ENCODE peak calls at places on chromosome 12, in eight cellular contexts. A is GM12878, F is GM23338, S is heart right ventricle, J is A673, N is left ventricle myocardium inferior, V is aorta, L is right atrium auricular region. W is an unnamed sample. For H3K4me1, the result is how much of the 10 kb centered on the place peaks cover.

GRCh38 chr12:107115119-107115518 is 21.8 kb upstream of the CRY1 start:
- DNase-seq in V (no peak), L (no peak), A (no peak), S (no peak), N (no peak), F (no peak), J (no peak), W (no peak)

GRCh38 chr12:2334291-2335088 is 281.7 kb downstream of the CACNA1C start:
- DNase-seq in N (no peak), S (no peak), F (no peak), J (peak), V (no peak), L (no peak), A (no peak), W (no peak)

GRCh38 chr12:116102019-116102418 is 175.5 kb downstream of the MED13L start:
- DNase-seq in S (no peak), A (no peak), L (no peak), J (no peak), V (no peak), N (no peak), F (no peak), W (no peak)

GRCh38 chr12:5276327-5276880 is 155.5 kb upstream of the NTF3 start:
- DNase-seq in S (no peak), A (no peak), F (no peak), L (no peak), N (no peak), V (no peak), J (no peak), W (no peak)

GRCh38 chr12:59119676-59120075 is 199.4 kb upstream of the LRIG3 start:
- DNase-seq in F (no peak), N (no peak), J (no peak), S (no peak), A (no peak), L (no peak), V (no peak), W (no peak)

GRCh38 chr12:86634706-86635410 is 378.7 kb upstream of the MGAT4C start:
- DNase-seq in S (no peak), A (no peak), F (no peak), J (no peak), V (no peak), N (no peak), L (no peak), W (no peak)

GRCh38 chr12:12822886-12823285 is 9.7 kb downstream of the DDX47 start:
- DNase-seq in S (no peak), A (no peak), L (no peak), F (no peak), N (no peak), V (no peak), J (no peak), W (no peak)

GRCh38 chr12:26845057-26845666 is 12.2 kb upstream of the ITPR2 start:
- DNase-seq in J (peak), S (peak), F (peak), V (peak), A (no peak), N (peak), L (peak), W (no peak)

GRCh38 chr12:9214536-9214935 is 6.3 kb upstream of the PZP start:
- DNase-seq in V (no peak), J (no peak), S (no peak), F (no peak), N (no peak), A (no peak), L (no peak), W (no peak)

GRCh38 chr12:113381237-113381636 is 22.4 kb downstream of the SDS start:
- DNase-seq in F (no peak), V (no peak), S (no peak), L (no peak), N (no peak), J (no peak), A (no peak), W (no peak)

GRCh38 chr12:4191642-4192041 is 81.9 kb upstream of the CCND2 start:
- DNase-seq in F (no peak), V (no peak), S (no peak), J (no peak), A (no peak), L (no peak), N (no peak), W (no peak)

GRCh38 chr12:16726879-16727278 is 120.9 kb upstream of the LMO3 start:
- DNase-seq in J (peak), A (no peak), V (no peak), F (no peak), N (no peak), L (no peak), S (no peak), W (no peak)

GRCh38 chr12:7042847-7043246 is 17.7 kb upstream of the C1S start:
- DNase-seq in S (no peak), V (no peak), J (peak), F (peak), L (no peak), A (no peak), N (no peak), W (no peak)

GRCh38 chr12:104354868-104355570 is 51.5 kb downstream of the EID3 start:
- DNase-seq in A (no peak), J (no peak), L (peak), S (no peak), F (no peak), V (no peak), N (no peak), W (no peak)

GRCh38 chr12:25694072-25694471 is 141.0 kb upstream of the LMNTD1 start:
- DNase-seq in V (no peak), J (no peak), S (peak), L (peak), A (no peak), F (no peak), N (no peak), W (no peak)

GRCh38 chr12:9692909-9693308 is 23.4 kb downstream of the CLEC2D start:
- DNase-seq in A (no peak), S (no peak), V (no peak), N (no peak), L (no peak), F (no peak), J (no peak), W (no peak)

GRCh38 chr12:116924558-116925453 is 14.1 kb downstream of the FBXW8 start:
- DNase-seq in A (peak), F (no peak), J (no peak), L (no peak), S (no peak), V (no peak), N (no peak), W (peak)

GRCh38 chr12:128823216-128823915 is 392 bp downstream of the SLC15A4 start:
- DNase-seq in S (no peak), N (peak), V (no peak), F (peak), L (no peak), A (no peak), J (no peak), W (peak)

GRCh38 chr12:51923506-51924365 is 16.4 kb downstream of the ACVRL1 start:
- DNase-seq in N (peak), L (no peak), S (peak), A (no peak), J (peak), F (peak), V (peak), W (peak)

GRCh38 chr12:20436367-20436766 is 68.0 kb downstream of the PDE3A start:
- DNase-seq in V (no peak), A (no peak), N (no peak), F (no peak), L (no peak), J (no peak), S (no peak), W (no peak)

GRCh38 chr12:44873898-44874297 is 2.2 kb downstream of the NELL2 start:
- DNase-seq in N (no peak), J (peak), A (no peak), S (no peak), L (no peak), V (no peak), F (peak), W (peak)

GRCh38 chr12:126084480-126084879 is 1019.2 kb downstream of the AACS start:
- DNase-seq in L (no peak), V (no peak), S (no peak), F (no peak), N (no peak), J (no peak), A (no peak), W (no peak)

GRCh38 chr12:14284189-14284722 is 81.2 kb upstream of the ATF7IP start:
- DNase-seq in N (peak), J (no peak), A (peak), S (peak), L (no peak), F (peak), V (no peak), W (no peak)

GRCh38 chr12:121805800-121806555 is 2.2 kb downstream of the SETD1B start:
- DNase-seq in F (no peak), N (no peak), A (no peak), S (no peak), L (no peak), J (no peak), V (peak), W (peak)

GRCh38 chr12:27219693-27220056 is 24.4 kb upstream of the STK38L start:
- DNase-seq in N (no peak), J (no peak), S (no peak), L (no peak), F (no peak), V (no peak), A (no peak), W (no peak)

GRCh38 chr12:88393017-88393767 is 187.1 kb downstream of the KITLG start:
- DNase-seq in J (peak), S (no peak), V (no peak), N (no peak), L (no peak), F (peak), A (no peak), W (no peak)

GRCh38 chr12:59698599-59698998 is 102.8 kb downstream of the SLC16A7 start:
- DNase-seq in A (no peak), S (no peak), F (no peak), V (no peak), J (peak), N (no peak), L (no peak), W (no peak)

GRCh38 chr12:124030008-124030407 is 57.0 kb downstream of the ZNF664 start:
- DNase-seq in A (no peak), V (no peak), J (no peak), F (no peak), N (no peak), L (no peak), S (no peak), W (no peak)

GRCh38 chr12:124032265-124032886 is 59.4 kb downstream of the ZNF664 start:
- DNase-seq in J (peak), N (no peak), S (peak), V (no peak), A (no peak), F (peak), L (no peak), W (no peak)

GRCh38 chr12:124028560-124028935 is 55.5 kb downstream of the ZNF664 start:
- DNase-seq in J (no peak), F (no peak), S (no peak), V (no peak), L (no peak), N (no peak), A (no peak), W (no peak)

GRCh38 chr12:124030510-124030909 is 57.5 kb downstream of the ZNF664 start:
- DNase-seq in N (no peak), S (no peak), F (peak), A (no peak), V (no peak), L (no peak), J (peak), W (no peak)

GRCh38 chr12:124031058-124031457 is 58.0 kb downstream of the ZNF664 start:
- DNase-seq in L (no peak), J (no peak), A (no peak), F (no peak), V (no peak), N (no peak), S (no peak), W (no peak)
- H3K4me1 ChIP-seq in L (under half), J (under half), A (under half), F (under half), V (under half), N (under half), S (under half), W (under half)

DNA sequence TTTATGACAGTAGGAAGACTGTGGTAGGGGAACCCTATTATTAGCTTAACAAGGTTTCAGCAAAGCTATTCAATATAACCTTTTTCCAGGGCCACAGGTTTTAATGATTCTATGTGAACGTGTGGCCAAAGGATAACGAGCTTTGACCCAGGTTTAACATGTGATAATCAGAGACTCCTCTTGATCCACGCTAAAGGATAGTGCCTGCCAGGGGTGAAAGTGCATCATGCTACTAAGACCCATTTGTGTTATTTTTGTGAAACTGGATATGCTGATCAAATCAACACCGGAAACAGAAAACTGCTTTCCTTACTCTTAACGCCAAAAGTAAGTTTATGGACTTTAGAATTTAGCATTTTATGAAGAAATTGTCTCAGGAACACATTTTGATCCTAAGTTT is 921 bp upstream of the TAOK3 start:
- DNase-seq in A (no peak), S (no peak), F (no peak), L (no peak), J (no peak), N (no peak), V (no peak), W (no peak)
- H3K4me1 ChIP-seq in A (under half), S (half or more), F (under half), L (half or more), J (under half), N (half or more), V (under half), W (half or more)

DNA sequence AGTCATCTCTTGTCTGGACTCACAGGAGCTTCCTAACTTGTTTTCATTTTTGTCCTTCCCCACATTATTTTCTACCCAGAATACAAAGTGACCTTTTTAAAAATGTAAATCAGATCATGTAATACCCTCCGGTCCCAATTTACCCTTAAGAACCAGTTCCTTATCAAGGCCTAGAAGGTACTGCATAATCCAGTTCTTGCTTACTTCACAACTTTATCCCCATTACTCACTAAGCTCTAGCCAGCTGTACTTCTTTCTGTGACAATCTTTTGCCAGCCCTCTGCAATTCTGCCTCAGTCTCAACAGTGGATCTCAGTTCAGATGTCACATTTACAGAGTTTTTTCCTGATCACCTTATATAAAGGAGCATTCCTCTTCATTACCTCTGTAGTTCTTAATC is 11.6 kb downstream of the RAP1B start:
- DNase-seq in L (no peak), F (no peak), N (no peak), A (no peak), J (no peak), S (no peak), V (no peak), W (no peak)
- H3K4me1 ChIP-seq in L (half or more), F (under half), N (half or more), A (under half), J (under half), S (half or more), V (under half), W (half or more)

GRCh38 chr12:29306267-29306666 is 74.7 kb downstream of the ERGIC2 start:
- DNase-seq in A (no peak), N (no peak), L (no peak), V (no peak), F (no peak), J (no peak), S (no peak), W (no peak)

GRCh38 chr12:29310899-29311298 is 70.1 kb downstream of the ERGIC2 start:
- DNase-seq in S (no peak), N (no peak), J (no peak), A (no peak), F (no peak), L (no peak), V (no peak), W (no peak)

GRCh38 chr12:29306682-29307081 is 74.3 kb downstream of the ERGIC2 start:
- DNase-seq in S (no peak), V (no peak), J (no peak), L (no peak), N (no peak), A (no peak), F (no peak), W (no peak)

GRCh38 chr12:29314421-29314820 is 66.6 kb downstream of the ERGIC2 start:
- DNase-seq in N (peak), J (peak), L (no peak), V (no peak), A (no peak), S (no peak), F (no peak), W (no peak)

GRCh38 chr12:29309320-29309902 is 71.6 kb downstream of the ERGIC2 start:
- DNase-seq in N (no peak), J (peak), S (no peak), F (peak), L (no peak), V (no peak), A (no peak), W (no peak)
- H3K4me1 ChIP-seq in N (under half), J (under half), S (under half), F (under half), L (under half), V (under half), A (under half), W (under half)

GRCh38 chr12:19113464-19113863 is 16.1 kb upstream of the PLEKHA5 start:
- DNase-seq in J (no peak), S (no peak), N (no peak), V (no peak), L (no peak), F (no peak), A (no peak), W (no peak)
- H3K4me1 ChIP-seq in J (under half), S (under half), N (under half), V (under half), L (under half), F (under half), A (under half), W (under half)

GRCh38 chr12:94979941-94980340 is 23.6 kb downstream of the NDUFA12 start:
- DNase-seq in V (no peak), A (no peak), J (no peak), F (no peak), S (no peak), L (no peak), N (no peak), W (no peak)

GRCh38 chr12:94982456-94982855 is 21.0 kb downstream of the NDUFA12 start:
- DNase-seq in N (no peak), S (no peak), L (no peak), V (no peak), J (no peak), A (no peak), F (no peak), W (no peak)

GRCh38 chr12:94973202-94973601 is 30.3 kb downstream of the NDUFA12 start:
- DNase-seq in F (no peak), J (no peak), L (no peak), N (no peak), A (no peak), V (no peak), S (no peak), W (no peak)

GRCh38 chr12:94980577-94980976 is 22.9 kb downstream of the NDUFA12 start:
- DNase-seq in S (no peak), L (no peak), J (no peak), V (no peak), F (no peak), N (no peak), A (no peak), W (peak)

DNA sequence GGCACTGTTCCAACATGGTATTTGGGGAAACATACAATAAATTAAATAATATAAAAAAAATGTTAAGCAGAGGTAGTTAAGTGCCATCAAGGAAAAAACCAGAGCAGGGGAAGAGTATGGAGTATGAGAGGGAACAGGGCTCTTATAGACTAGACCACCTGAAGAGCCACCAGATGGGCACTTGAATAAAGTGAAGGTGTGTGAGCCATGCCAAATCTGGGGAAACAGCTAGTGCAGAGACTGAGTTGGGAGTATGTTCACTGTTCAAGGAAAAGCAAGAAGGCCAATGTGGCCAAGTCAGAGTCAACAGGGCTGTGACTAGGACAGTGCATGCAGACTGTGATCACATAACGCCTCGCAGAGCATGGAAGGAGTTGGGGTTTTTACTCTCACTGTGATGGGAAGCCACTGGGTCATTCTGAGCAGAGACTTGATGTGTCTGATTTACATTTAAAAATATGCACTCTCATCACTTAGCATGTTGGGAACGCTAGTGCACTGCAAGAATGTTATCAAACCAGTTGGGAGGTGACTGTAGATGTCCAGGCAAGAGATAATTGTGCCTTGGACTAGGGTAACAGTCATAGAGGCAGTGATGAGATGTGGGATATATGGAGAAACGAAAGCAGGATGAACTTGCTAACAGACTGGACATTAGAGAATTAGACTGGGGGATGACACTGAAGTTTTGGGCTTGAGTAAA is 25.6 kb downstream of the NDUFA12 start:
- DNase-seq in F (no peak), N (no peak), A (no peak), L (no peak), J (no peak), V (no peak), S (no peak), W (no peak)
- H3K4me1 ChIP-seq in F (under half), N (under half), A (under half), L (under half), J (under half), V (under half), S (under half), W (under half)

GRCh38 chr12:53975019-53975815 is 463 bp upstream of the HOTAIR start:
- DNase-seq in J (peak), F (peak), V (no peak), S (no peak), N (no peak), L (no peak), A (no peak), W (no peak)

GRCh38 chr12:53977596-53978464 is 3.1 kb upstream of the HOTAIR start:
- DNase-seq in F (no peak), A (no peak), L (no peak), S (no peak), V (no peak), J (no peak), N (no peak), W (no peak)

GRCh38 chr12:53975816-53976152 is 1.0 kb upstream of the HOTAIR start:
- DNase-seq in N (no peak), A (no peak), V (no peak), L (no peak), F (no peak), J (no peak), S (no peak), W (no peak)

GRCh38 chr12:53976823-53977595 is 2.3 kb upstream of the HOTAIR start:
- DNase-seq in V (no peak), A (no peak), L (no peak), F (no peak), J (no peak), N (no peak), S (no peak), W (no peak)

DNA sequence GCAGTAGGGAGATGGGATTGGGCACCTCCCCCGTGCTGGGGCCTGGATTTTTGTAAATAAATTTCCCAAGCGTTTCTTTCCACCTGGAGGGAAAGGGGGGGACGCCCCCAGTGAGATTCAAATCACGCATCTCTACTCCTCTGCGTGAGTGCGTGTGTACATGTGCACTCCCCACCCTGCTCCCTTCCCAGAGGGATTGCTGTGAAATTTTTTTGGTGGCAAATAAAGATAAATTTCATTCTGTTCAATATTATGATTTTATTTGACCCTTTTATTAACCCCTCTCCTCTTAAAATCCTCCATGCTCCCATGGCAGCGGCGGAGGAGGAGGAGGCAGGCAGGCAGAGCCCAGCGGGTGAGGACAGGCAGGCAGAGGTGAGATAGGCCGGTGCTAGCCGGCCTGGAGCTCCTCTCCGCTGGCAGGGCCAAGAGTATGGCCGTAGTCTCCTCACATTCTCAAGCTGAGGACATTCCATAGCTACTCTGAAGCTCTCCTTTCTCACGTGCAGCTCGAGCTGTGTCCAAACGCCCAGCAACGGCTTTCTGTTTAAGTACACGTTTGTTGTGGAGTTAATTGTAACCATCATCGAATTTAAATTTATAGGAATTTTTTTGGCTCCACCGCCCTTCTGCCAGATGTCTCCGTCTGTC is 1.5 kb upstream of the HOTAIR start:
- DNase-seq in J (no peak), F (peak), A (no peak), V (no peak), L (no peak), N (no peak), S (no peak), W (no peak)
- H3K4me1 ChIP-seq in J (half or more), F (under half), A (under half), V (under half), L (under half), N (under half), S (under half), W (under half)